ENCODE peak calls at places on chromosomes 3 and 15, in four cellular contexts. One of them, this sample, is unnamed.

GRCh38 chr3:59286791-59287531 is 237.1 kb upstream of the CFAP20DC start:
- DNase-seq in HL-60: peak
- DNase-seq in K562: no peak
- DNase-seq in GM12878: no peak
- DNase-seq in this sample: no peak

GRCh38 chr3:15647629-15648167 is 46.2 kb downstream of the BTD start:
- DNase-seq in HL-60: peak
- DNase-seq in K562: no peak
- DNase-seq in GM12878: peak
- DNase-seq in this sample: peak

GRCh38 chr15:51024735-51025453 is 69.8 kb downstream of the TNFAIP8L3 start:
- DNase-seq in HL-60: no peak
- DNase-seq in K562: no peak
- DNase-seq in GM12878: no peak
- DNase-seq in this sample: no peak

GRCh38 chr3:113054552-113054951 is 63.8 kb downstream of the GTPBP8 start:
- DNase-seq in HL-60: peak
- DNase-seq in K562: no peak
- DNase-seq in GM12878: no peak
- DNase-seq in this sample: no peak

GRCh38 chr15:80967451-80967850 is 22.2 kb downstream of the MESD start:
- DNase-seq in HL-60: no peak
- DNase-seq in K562: no peak
- DNase-seq in GM12878: no peak
- DNase-seq in this sample: no peak

GRCh38 chr3:30401971-30402370 is 204.4 kb upstream of the TGFBR2 start:
- DNase-seq in HL-60: no peak
- DNase-seq in K562: no peak
- DNase-seq in GM12878: no peak
- DNase-seq in this sample: no peak

GRCh38 chr15:101083336-101084045 is 164.3 kb downstream of the LRRK1 start:
- DNase-seq in HL-60: no peak
- DNase-seq in K562: no peak
- DNase-seq in GM12878: no peak
- DNase-seq in this sample: no peak

GRCh38 chr3:78613366-78614008 is 1154.3 kb downstream of the ROBO1 start:
- DNase-seq in HL-60: no peak
- DNase-seq in K562: no peak
- DNase-seq in GM12878: no peak
- DNase-seq in this sample: no peak

GRCh38 chr3:194134231-194134756 is 1.7 kb upstream of the HES1 start:
- DNase-seq in HL-60: peak
- DNase-seq in K562: peak
- DNase-seq in GM12878: no peak
- DNase-seq in this sample: no peak

GRCh38 chr3:141537866-141538265 is 51.0 kb downstream of the RASA2 start:
- DNase-seq in HL-60: no peak
- DNase-seq in K562: no peak
- DNase-seq in GM12878: no peak
- DNase-seq in this sample: no peak

GRCh38 chr3:185253645-185254410 is at the start of gene EHHADH:
- DNase-seq in HL-60: peak
- DNase-seq in K562: peak
- DNase-seq in GM12878: no peak
- DNase-seq in this sample: peak

GRCh38 chr15:67244966-67245478 is 9.4 kb downstream of the AAGAB start:
- DNase-seq in HL-60: no peak
- DNase-seq in K562: no peak
- DNase-seq in GM12878: no peak
- DNase-seq in this sample: no peak
- TF ChIP-seq SPI1 in HL-60: no peak
- TF ChIP-seq SPI1 in K562: no peak
- TF ChIP-seq SPI1 in GM12878: no peak
- TF ChIP-seq SPI1 in this sample: no peak

DNA sequence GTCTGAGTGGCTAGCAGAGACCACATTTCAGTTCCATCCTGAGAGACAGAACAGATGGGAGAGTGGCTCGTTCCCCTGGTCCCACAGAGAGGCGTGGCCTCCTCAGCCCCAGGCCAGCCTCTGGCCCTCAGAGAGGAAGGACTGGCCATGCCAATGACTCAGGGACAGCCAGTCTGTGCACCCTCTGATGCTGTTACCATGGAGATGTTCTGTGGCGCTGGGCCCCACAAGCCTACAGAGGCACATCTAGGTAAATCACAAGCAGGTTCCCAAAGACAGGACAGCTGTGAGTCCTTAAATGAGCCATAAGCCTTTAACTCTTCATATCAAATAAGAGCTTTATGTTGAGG is 40.8 kb downstream of the WHAMM start:
- DNase-seq in HL-60: no peak
- DNase-seq in K562: peak
- DNase-seq in GM12878: no peak
- DNase-seq in this sample: no peak
- TF ChIP-seq SPI1 in HL-60: no peak
- TF ChIP-seq SPI1 in K562: no peak
- TF ChIP-seq SPI1 in GM12878: no peak
- TF ChIP-seq SPI1 in this sample: no peak

GRCh38 chr3:67357610-67358458 is 296.6 kb downstream of the SUCLG2 start:
- DNase-seq in HL-60: no peak
- DNase-seq in K562: no peak
- DNase-seq in GM12878: no peak
- DNase-seq in this sample: no peak
- TF ChIP-seq SPI1 in HL-60: no peak
- TF ChIP-seq SPI1 in K562: no peak
- TF ChIP-seq SPI1 in GM12878: no peak
- TF ChIP-seq SPI1 in this sample: no peak

GRCh38 chr15:25268166-25268565 is 170.7 kb downstream of the UBE3A start:
- DNase-seq in HL-60: peak
- DNase-seq in K562: no peak
- DNase-seq in GM12878: no peak
- DNase-seq in this sample: no peak
- TF ChIP-seq SPI1 in HL-60: no peak
- TF ChIP-seq SPI1 in K562: no peak
- TF ChIP-seq SPI1 in GM12878: no peak
- TF ChIP-seq SPI1 in this sample: no peak

DNA sequence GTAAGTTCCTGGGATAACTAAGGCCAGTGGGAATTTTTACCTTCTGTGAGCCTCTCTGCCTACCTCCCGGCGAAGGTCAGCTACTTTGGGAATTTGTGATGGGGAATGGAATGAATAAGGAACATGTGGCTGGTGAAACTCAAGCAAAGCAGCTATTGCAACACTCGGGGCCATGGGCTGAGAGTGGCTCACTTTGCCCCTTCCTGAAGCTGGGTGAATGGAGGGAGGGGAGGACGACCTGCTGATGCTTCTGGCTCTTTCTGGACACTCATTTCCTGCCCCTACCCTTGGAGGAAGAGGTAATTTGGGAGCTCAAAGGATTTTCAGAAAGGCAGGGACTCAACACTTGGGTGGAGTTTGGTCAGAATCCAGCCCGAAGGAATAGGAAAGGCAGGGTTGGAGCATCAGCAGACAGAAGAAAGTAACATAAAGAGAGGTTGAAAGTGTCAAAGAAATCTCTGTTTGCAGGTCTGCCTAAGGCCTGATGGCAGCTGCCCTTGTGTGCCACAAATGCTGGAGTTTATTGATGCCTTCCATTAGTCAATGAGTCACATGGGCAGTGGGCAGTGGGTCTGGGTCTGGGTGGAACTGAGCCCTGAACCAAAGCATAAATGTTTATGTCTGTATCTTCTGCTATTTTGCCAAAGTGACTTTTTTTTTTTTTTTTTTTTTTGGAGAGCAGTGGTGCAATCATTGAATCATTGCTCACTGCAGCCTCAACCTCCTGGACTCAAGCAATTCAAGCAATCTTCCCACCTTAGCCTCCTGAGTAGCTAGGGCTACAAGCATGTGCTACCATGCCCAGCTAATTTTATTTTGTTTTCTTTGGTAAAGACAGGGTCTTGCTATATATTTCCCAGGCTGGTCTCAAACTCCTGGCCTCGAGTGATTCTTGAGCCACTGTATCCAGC is 12.4 kb downstream of the LAMP3 start:
- DNase-seq in HL-60: peak
- DNase-seq in K562: no peak
- DNase-seq in GM12878: no peak
- DNase-seq in this sample: no peak
- TF ChIP-seq SPI1 in HL-60: no peak
- TF ChIP-seq SPI1 in K562: no peak
- TF ChIP-seq SPI1 in GM12878: no peak
- TF ChIP-seq SPI1 in this sample: no peak

DNA sequence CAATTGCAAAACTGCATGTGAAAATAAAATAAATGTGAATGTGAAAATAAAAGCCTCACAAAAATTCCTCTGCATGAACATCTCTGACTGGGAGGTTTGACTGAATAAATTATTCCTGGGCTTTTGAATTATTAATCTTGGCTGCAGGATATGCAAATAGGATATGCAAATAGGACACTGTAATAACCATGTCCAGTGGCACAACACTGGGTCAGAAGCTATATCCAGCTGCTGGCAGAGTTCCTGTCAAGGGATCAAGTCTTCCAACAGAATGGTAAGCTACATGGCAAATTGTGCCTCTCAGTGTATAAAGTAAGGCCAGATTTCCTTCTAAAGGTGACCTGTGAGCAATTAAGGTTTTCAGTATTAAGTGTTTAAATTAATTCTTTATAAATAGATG is at the start of gene SUCNR1:
- DNase-seq in HL-60: peak
- DNase-seq in K562: no peak
- DNase-seq in GM12878: no peak
- DNase-seq in this sample: no peak
- TF ChIP-seq SPI1 in HL-60: no peak
- TF ChIP-seq SPI1 in K562: no peak
- TF ChIP-seq SPI1 in GM12878: no peak
- TF ChIP-seq SPI1 in this sample: no peak

This sample was measured in GM12891.